ENCODE peak calls at places on chromosomes 6 and 20, in four cellular contexts. O is NB4, V is islet precursor cell, I is kidney glomerular epithelial cell. D is an unnamed sample.

GRCh38 chr20:19850190-19850533 is 92.1 kb downstream of the RIN2 start:
- DNase-seq in V (peak), I (no peak), O (no peak), D (no peak)

GRCh38 chr6:140079328-140079727 is 704.9 kb upstream of the CITED2 start:
- DNase-seq in O (no peak), I (no peak), V (no peak), D (peak)

GRCh38 chr20:19901226-19901625 is 115.9 kb upstream of the NAA20 start:
- DNase-seq in V (no peak), O (no peak), I (no peak), D (no peak)

GRCh38 chr20:13200767-13201500 is 20.1 kb upstream of the ISM1 start:
- DNase-seq in I (no peak), V (no peak), O (no peak), D (no peak)

GRCh38 chr6:155026366-155027045 is 31.4 kb downstream of the TIAM2 start:
- DNase-seq in V (peak), O (peak), I (peak), D (peak)

GRCh38 chr20:34713194-34713943 is 9.2 kb downstream of the TP53INP2 start:
- DNase-seq in O (peak), V (no peak), I (peak), D (peak)

GRCh38 chr6:154448448-154449096 is 61.9 kb downstream of the CNKSR3 start:
- DNase-seq in V (peak), I (peak), O (no peak), D (peak)

GRCh38 chr6:56513631-56514030 is 129.1 kb downstream of the DST start:
- DNase-seq in O (no peak), I (no peak), V (no peak), D (peak)

GRCh38 chr6:154474636-154475428 is 35.7 kb downstream of the CNKSR3 start:
- DNase-seq in I (peak), O (no peak), V (peak), D (peak)

GRCh38 chr6:108944058-108944457 is 95.8 kb downstream of the ARMC2 start:
- DNase-seq in O (no peak), I (no peak), V (no peak), D (no peak)

GRCh38 chr20:34579191-34579661 is 20.7 kb downstream of the MAP1LC3A start:
- DNase-seq in V (peak), I (peak), O (peak), D (peak)

GRCh38 chr20:34907616-34908469 is 31.4 kb downstream of the ACSS2 start:
- DNase-seq in O (no peak), V (peak), I (peak), D (peak)

GRCh38 chr6:29755295-29755871 is 32.1 kb downstream of the HLA-F start:
- DNase-seq in V (peak), O (no peak), I (no peak), D (no peak)

D was measured in IMR-90.